ENCODE peak calls at places on chromosomes 5 and 9, in five cellular contexts. F is cardiac muscle cell; N is aorta; M is effector memory CD4-positive, alpha-beta T cell; L is heart left ventricle. E is an unnamed sample. For H3K9me3, the result is how much of the 10 kb centered on the place peaks cover.

GRCh38 chr9:7549261-7549660 is 250.3 kb downstream of the DMAC1 start:
- DNase-seq in F (peak), N (peak), M (no peak), L (peak), E (no peak)

GRCh38 chr5:58622884-58623871 is 40.3 kb downstream of the RAB3C start:
- DNase-seq in F (no peak), N (no peak), M (no peak), L (no peak), E (no peak)

GRCh38 chr5:146588331-146588730 is 72.3 kb upstream of the GPR151 start:
- DNase-seq in F (no peak), N (no peak), M (no peak), L (no peak), E (no peak)

GRCh38 chr5:107469064-107469463 is 201.7 kb downstream of the EFNA5 start:
- DNase-seq in F (no peak), N (no peak), M (no peak), L (no peak), E (no peak)

GRCh38 chr5:110414360-110414759 is 312.1 kb downstream of the TMEM232 start:
- DNase-seq in F (no peak), N (no peak), M (no peak), L (no peak), E (no peak)

GRCh38 chr5:9059920-9060691 is 485.8 kb downstream of the SEMA5A start:
- DNase-seq in F (no peak), N (peak), M (no peak), L (peak), E (no peak)

GRCh38 chr5:73438897-73439470 is 9.6 kb downstream of the FOXD1 start:
- DNase-seq in F (no peak), N (no peak), M (no peak), L (no peak), E (no peak)

GRCh38 chr9:16029056-16029615 is 476.3 kb downstream of the CCDC171 start:
- DNase-seq in F (no peak), N (no peak), M (no peak), L (no peak), E (no peak)

GRCh38 chr5:133644000-133644865 is 31.9 kb upstream of the FSTL4 start:
- DNase-seq in F (no peak), N (no peak), M (no peak), L (no peak), E (no peak)

GRCh38 chr5:144403058-144403457 is 232.4 kb downstream of the KCTD16 start:
- DNase-seq in F (no peak), N (no peak), M (no peak), L (no peak), E (no peak)

GRCh38 chr5:72205431-72206009 is 98.2 kb downstream of the MAP1B start:
- DNase-seq in F (no peak), N (no peak), M (no peak), L (no peak), E (no peak)

GRCh38 chr5:127022846-127023245 is 7.5 kb downstream of the MARCHF3 start:
- DNase-seq in F (no peak), N (no peak), M (no peak), L (no peak), E (no peak)

GRCh38 chr5:606061-606460 is 6.1 kb upstream of the CEP72 start:
- DNase-seq in F (no peak), N (no peak), M (no peak), L (no peak), E (peak)

GRCh38 chr5:36897616-36898015 is 21.0 kb downstream of the NIPBL start:
- DNase-seq in F (no peak), N (no peak), M (no peak), L (no peak), E (no peak)
- H3K9me3 ChIP-seq in F (under half), N (under half), M (under half), L (under half), E (under half)

GRCh38 chr9:122580360-122580759 is 2.8 kb downstream of the OR1L8 start:
- DNase-seq in F (no peak), N (no peak), M (no peak), L (no peak), E (no peak)
- H3K9me3 ChIP-seq in F (under half), N (under half), M (under half), L (under half), E (under half)

GRCh38 chr9:98465799-98466198 is 210.3 kb upstream of the TBC1D2 start:
- DNase-seq in F (no peak), N (no peak), M (no peak), L (no peak), E (no peak)

GRCh38 chr9:98460704-98461103 is 205.3 kb upstream of the TBC1D2 start:
- DNase-seq in F (no peak), N (no peak), M (no peak), L (no peak), E (no peak)

GRCh38 chr9:98457696-98458370 is 202.4 kb upstream of the TBC1D2 start:
- DNase-seq in F (no peak), N (no peak), M (no peak), L (no peak), E (no peak)

GRCh38 chr9:98462310-98462709 is 206.9 kb upstream of the TBC1D2 start:
- DNase-seq in F (no peak), N (no peak), M (no peak), L (no peak), E (no peak)
- H3K9me3 ChIP-seq in F (under half), N (under half), M (under half), L (under half), E (under half)

DNA sequence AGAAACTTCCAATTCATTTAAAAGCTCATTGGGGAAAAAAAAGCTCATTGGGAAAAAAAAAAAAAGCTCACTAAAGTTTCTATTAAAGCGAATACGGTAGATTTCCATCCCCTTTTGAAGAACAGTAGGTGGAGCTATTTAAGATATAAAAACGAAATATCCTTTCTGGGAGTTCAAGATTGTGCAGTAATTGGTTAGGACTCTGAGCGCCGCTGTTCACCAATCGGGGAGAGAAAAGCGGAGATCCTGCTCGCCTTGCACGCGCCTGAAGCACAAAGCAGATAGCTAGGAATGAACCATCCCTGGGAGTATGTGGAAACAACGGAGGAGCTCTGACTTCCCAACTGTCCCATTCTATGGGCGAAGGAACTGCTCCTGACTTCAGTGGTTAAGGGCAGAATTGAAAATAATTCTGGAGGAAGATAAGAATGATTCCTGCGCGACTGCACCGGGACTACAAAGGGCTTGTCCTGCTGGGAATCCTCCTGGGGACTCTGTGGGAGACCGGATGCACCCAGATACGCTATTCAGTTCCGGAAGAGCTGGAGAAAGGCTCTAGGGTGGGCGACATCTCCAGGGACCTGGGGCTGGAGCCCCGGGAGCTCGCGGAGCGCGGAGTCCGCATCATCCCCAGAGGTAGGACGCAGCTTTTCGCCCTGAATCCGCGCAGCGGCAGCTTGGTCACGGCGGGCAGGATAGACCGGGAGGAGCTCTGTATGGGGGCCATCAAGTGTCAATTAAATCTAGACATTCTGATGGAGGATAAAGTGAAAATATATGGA is at the start of gene PCDHGA12:
- DNase-seq in F (no peak), N (peak), M (no peak), L (peak), E (no peak)
- H3K9me3 ChIP-seq in F (under half), N (under half), M (under half), L (under half), E (half or more)

DNA sequence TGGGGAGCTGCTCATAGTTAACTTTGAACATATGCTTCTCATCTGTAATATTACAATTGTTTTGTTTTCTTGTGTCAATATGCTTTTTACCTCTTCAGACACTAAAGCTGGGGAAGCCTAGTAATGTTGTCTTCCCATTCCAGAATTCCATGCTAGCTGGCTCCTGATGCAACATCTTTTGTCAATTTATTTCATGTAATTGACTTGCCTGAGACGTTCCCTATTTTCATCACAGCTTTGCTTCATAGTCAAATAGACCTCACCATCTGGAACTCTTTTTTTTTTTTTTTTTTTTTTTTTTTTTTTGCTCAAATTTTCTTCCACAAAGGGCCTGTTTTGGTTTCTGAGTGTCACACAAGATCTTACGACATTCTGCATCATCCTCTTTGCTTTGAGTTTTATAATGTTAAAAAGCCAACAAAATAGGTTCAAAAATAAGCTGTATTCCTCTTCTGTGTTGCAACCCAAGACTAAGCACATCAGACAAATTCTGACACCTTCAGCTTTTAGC is 235.3 kb downstream of the NR3C1 start:
- DNase-seq in F (no peak), N (no peak), M (no peak), L (no peak), E (no peak)
- H3K9me3 ChIP-seq in F (under half), N (under half), M (under half), L (under half), E (under half)

GRCh38 chr5:17833336-17833735 is 199.1 kb downstream of the TAF11L14 start:
- DNase-seq in F (no peak), N (no peak), M (no peak), L (no peak), E (no peak)

GRCh38 chr5:17828709-17829108 is 194.4 kb downstream of the TAF11L14 start:
- DNase-seq in F (no peak), N (no peak), M (no peak), L (no peak), E (no peak)

DNA sequence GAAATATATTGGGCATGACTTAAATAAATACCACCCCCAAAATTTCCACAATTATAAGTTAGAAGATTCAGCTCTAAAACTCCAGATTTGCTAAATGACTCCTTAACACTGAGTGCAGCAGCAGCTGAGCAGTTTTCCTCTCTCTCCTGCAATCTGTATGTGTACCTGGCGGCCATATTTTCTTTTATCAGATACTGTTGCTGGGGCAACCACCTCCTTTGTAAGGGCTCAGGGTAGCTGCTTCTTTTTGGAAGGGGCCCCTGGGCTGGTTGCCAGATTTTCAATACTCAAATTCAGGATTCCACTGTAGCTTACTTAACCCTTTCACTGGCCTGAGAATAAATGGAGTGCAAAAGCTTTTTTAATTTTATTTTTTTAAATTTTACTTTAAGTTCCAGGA is 197.0 kb downstream of the TAF11L14 start:
- DNase-seq in F (peak), N (no peak), M (no peak), L (no peak), E (no peak)
- H3K9me3 ChIP-seq in F (under half), N (under half), M (under half), L (under half), E (under half)

GRCh38 chr5:19258686-19259085 is 729.3 kb downstream of the CDH18 start:
- DNase-seq in F (no peak), N (peak), M (no peak), L (no peak), E (no peak)

GRCh38 chr5:19261879-19262278 is 726.1 kb downstream of the CDH18 start:
- DNase-seq in F (no peak), N (no peak), M (no peak), L (no peak), E (no peak)

GRCh38 chr5:19256036-19256435 is 732.0 kb downstream of the CDH18 start:
- DNase-seq in F (peak), N (no peak), M (no peak), L (no peak), E (no peak)
- H3K9me3 ChIP-seq in F (under half), N (under half), M (under half), L (under half), E (under half)

DNA sequence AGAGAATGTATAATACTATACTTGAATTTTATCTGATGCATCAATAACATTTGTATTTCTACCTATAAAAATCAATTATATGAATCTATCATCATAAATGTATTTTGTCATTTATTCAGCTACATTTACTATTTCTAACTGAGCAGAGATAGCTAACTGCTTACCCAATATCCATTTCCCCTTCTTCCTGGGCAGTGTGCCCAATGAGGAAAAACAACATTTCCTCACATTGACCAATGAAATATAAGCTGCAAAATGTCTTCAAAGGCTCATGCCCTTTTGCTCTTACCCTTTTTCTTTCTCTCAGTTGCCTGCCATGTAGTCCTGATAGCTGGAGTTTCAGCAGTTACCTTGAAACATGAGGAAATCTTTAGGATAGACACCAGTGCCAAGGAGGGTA is 385.8 kb upstream of the PCSK5 start:
- DNase-seq in F (no peak), N (no peak), M (no peak), L (no peak), E (peak)
- H3K9me3 ChIP-seq in F (under half), N (under half), M (under half), L (under half), E (under half)